ENCODE peak calls at places on chromosomes 6 and 20, in seven cellular contexts. X, J, D, L, B, G and V are unnamed samples.

GRCh38 chr20:39468703-39469102 is 506.6 kb downstream of the DHX35 start:
- DNase-seq in X (no peak), G (no peak), B (no peak), L (no peak), J (no peak), D (no peak), V (no peak)

GRCh38 chr6:67683960-67684359 is 951.1 kb upstream of the ADGRB3 start:
- DNase-seq in D (no peak), B (no peak), X (no peak), L (no peak), J (no peak), G (no peak), V (no peak)

GRCh38 chr6:89736887-89737286 is 82.7 kb downstream of the MDN1 start:
- DNase-seq in G (no peak), B (no peak), J (no peak), L (no peak), D (no peak), X (no peak), V (no peak)

GRCh38 chr6:5936140-5936539 is 70.6 kb downstream of the NRN1 start:
- DNase-seq in B (no peak), D (no peak), J (no peak), X (no peak), L (no peak), G (no peak), V (no peak)

GRCh38 chr20:46575794-46576495 is 25.5 kb upstream of the OCSTAMP start:
- DNase-seq in G (no peak), D (no peak), J (no peak), L (no peak), B (no peak), X (no peak), V (no peak)

GRCh38 chr6:134420638-134421181 is 102.8 kb upstream of the SGK1 start:
- DNase-seq in L (no peak), X (no peak), B (no peak), J (no peak), G (no peak), D (no peak), V (no peak)

GRCh38 chr20:46255440-46256104 is 52.7 kb downstream of the CDH22 start:
- DNase-seq in J (peak; percentile 68), X (peak; percentile 64), B (no peak), G (peak; percentile 43), L (peak; percentile 69), D (no peak), V (peak; percentile 78)

GRCh38 chr6:19866900-19867627 is 29.9 kb downstream of the ID4 start:
- DNase-seq in L (peak; percentile 71), G (no peak), D (no peak), J (no peak), X (peak; percentile 18), B (no peak), V (no peak)

GRCh38 chr6:49570474-49571079 is 20.1 kb downstream of the C6orf141 start:
- DNase-seq in L (no peak), X (peak; percentile 37), G (no peak), D (no peak), B (no peak), J (no peak), V (no peak)

GRCh38 chr6:42093582-42094329 is 43.4 kb downstream of the TAF8 start:
- DNase-seq in D (no peak), J (no peak), L (no peak), G (peak; percentile 53), X (peak; percentile 64), B (no peak), V (no peak)

GRCh38 chr6:124577734-124578281 is 384.4 kb upstream of the RNF217 start:
- DNase-seq in D (no peak), B (no peak), L (no peak), J (no peak), X (no peak), G (no peak), V (no peak)

GRCh38 chr6:143598466-143599080 is 79.2 kb upstream of the PHACTR2 start:
- DNase-seq in J (no peak), D (no peak), B (no peak), G (no peak), L (no peak), X (no peak), V (no peak)

GRCh38 chr20:48541581-48542071 is 286.2 kb downstream of the PREX1 start:
- DNase-seq in X (no peak), B (peak; percentile 63), J (no peak), L (no peak), G (no peak), D (no peak), V (no peak)

GRCh38 chr6:36131517-36132220 is 1.4 kb downstream of the MAPK13 start:
- DNase-seq in G (peak; percentile 55), X (peak; percentile 84), D (no peak), B (peak; percentile 92), L (no peak), J (peak; percentile 87), V (peak; percentile 33)

GRCh38 chr6:34982424-34982852 is 93.4 kb downstream of the ANKS1A start:
- DNase-seq in J (no peak), D (no peak), B (no peak), L (no peak), X (peak; percentile 30), G (peak; percentile 55), V (no peak)

GRCh38 chr6:128606611-128607010 is 86.2 kb upstream of the PTPRK start:
- DNase-seq in G (no peak), J (no peak), X (no peak), D (no peak), L (no peak), B (no peak), V (no peak)

GRCh38 chr6:81075974-81076373 is 676.5 kb downstream of the TENT5A start:
- DNase-seq in J (peak; percentile 20), X (peak; percentile 9), D (no peak), L (peak; percentile 21), G (no peak), B (no peak), V (no peak)

DNA sequence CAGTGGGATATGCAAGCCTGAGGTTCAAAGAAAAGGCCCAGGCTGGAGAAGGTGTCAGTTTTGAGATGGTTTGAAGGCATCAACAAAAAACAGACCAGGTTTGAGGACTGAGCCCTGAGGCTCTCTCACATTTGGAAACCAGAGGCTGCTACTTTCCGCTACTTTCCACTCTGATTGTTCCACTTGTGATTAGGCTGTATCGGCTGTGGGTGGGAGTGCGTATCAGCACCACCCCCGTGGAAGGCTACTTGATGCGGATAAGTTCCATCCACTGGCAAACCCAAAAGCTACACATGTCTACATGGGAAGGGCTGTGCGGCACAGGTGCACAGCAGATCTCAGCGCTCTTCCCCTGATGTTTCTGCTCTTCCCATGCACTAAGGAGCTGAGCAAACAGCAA is 198.7 kb downstream of the GMPR start:
- DNase-seq in L (no peak), X (no peak), J (no peak), G (no peak), D (no peak), B (no peak), V (no peak)
- TF ChIP-seq JUND in L (no peak), X (no peak), J (no peak), G (no peak), D (no peak), B (no peak), V (no peak)

GRCh38 chr6:119142637-119143036 is 64.2 kb upstream of the FAM184A start:
- DNase-seq in B (no peak), G (no peak), L (no peak), X (no peak), D (no peak), J (no peak), V (no peak)

GRCh38 chr6:119148825-119149525 is 70.5 kb upstream of the FAM184A start:
- DNase-seq in B (no peak), J (no peak), L (no peak), X (no peak), D (no peak), G (no peak), V (no peak)

GRCh38 chr6:119148102-119148824 is 69.8 kb upstream of the FAM184A start:
- DNase-seq in B (no peak), D (no peak), J (peak; percentile 66), L (peak; percentile 62), X (peak; percentile 79), G (peak; percentile 47), V (peak; percentile 41)

GRCh38 chr6:119145111-119145510 is 66.6 kb upstream of the FAM184A start:
- DNase-seq in G (no peak), X (no peak), J (no peak), D (no peak), B (no peak), L (no peak), V (peak; percentile 26)

GRCh38 chr6:119147101-119148053 is 68.9 kb upstream of the FAM184A start:
- DNase-seq in B (peak; percentile 60), L (peak; percentile 96), J (no peak), D (no peak), G (peak; percentile 91), X (peak; percentile 92), V (no peak)
- TF ChIP-seq JUND in B (no peak), L (peak; percentile 97), J (peak; percentile 99), D (no peak), G (peak; percentile 99), X (peak; percentile 74), V (no peak)

GRCh38 chr6:107585815-107586435 is 96.0 kb downstream of the SOBP start:
- DNase-seq in G (no peak), X (no peak), D (no peak), J (no peak), B (no peak), L (no peak), V (no peak)
- TF ChIP-seq JUND in G (no peak), X (no peak), D (no peak), J (no peak), B (no peak), L (no peak), V (no peak)

GRCh38 chr20:49541733-49542513 is 26.0 kb downstream of the PTGIS start:
- DNase-seq in G (peak; percentile 80), D (no peak), J (peak; percentile 78), L (peak; percentile 67), X (peak; percentile 90), B (peak; percentile 35), V (peak; percentile 76)
- TF ChIP-seq JUND in G (peak; percentile 33), D (no peak), J (no peak), L (no peak), X (no peak), B (no peak), V (no peak)

GRCh38 chr6:99491159-99491558 is 24.1 kb downstream of the USP45 start:
- DNase-seq in D (no peak), L (no peak), X (no peak), G (no peak), B (no peak), J (no peak), V (no peak)

GRCh38 chr6:99485395-99485773 is 29.8 kb downstream of the USP45 start:
- DNase-seq in G (no peak), B (no peak), J (no peak), D (no peak), L (no peak), X (no peak), V (no peak)

GRCh38 chr6:99492137-99492536 is 23.1 kb downstream of the USP45 start:
- DNase-seq in D (no peak), G (no peak), L (no peak), J (no peak), X (no peak), B (no peak), V (no peak)

GRCh38 chr6:99495466-99495865 is 19.8 kb downstream of the USP45 start:
- DNase-seq in J (no peak), B (no peak), X (no peak), G (no peak), D (no peak), L (no peak), V (no peak)

GRCh38 chr6:99490608-99491007 is 24.6 kb downstream of the USP45 start:
- DNase-seq in B (no peak), X (no peak), L (no peak), J (no peak), G (no peak), D (no peak), V (no peak)
- TF ChIP-seq JUND in B (no peak), X (no peak), L (no peak), J (no peak), G (no peak), D (no peak), V (no peak)